ENCODE peak calls at places on chromosomes 11 and 22, in ten cellular contexts. E, W, I, L, G, B, N, F, X and K are unnamed samples.

GRCh38 chr11:44776840-44777536 is 50.2 kb downstream of the TSPAN18 start:
- DNase-seq in E (no peak), W (no peak), I (no peak), L (no peak), G (no peak), B (no peak), N (no peak), F (peak), X (no peak), K (no peak)

GRCh38 chr22:41437198-41437597 is 9.4 kb downstream of the TOB2 start:
- DNase-seq in E (no peak), W (no peak), I (no peak), L (no peak), G (no peak), B (no peak), N (no peak), F (no peak), X (no peak), K (no peak)

GRCh38 chr11:86099727-86100320 is 30.9 kb upstream of the PICALM start:
- DNase-seq in E (no peak), W (peak), I (no peak), L (no peak), G (no peak), B (no peak), N (peak), F (no peak), X (no peak), K (peak)

GRCh38 chr22:22037740-22038139 is 55.2 kb upstream of the TOP3B start:
- DNase-seq in E (no peak), W (no peak), I (no peak), L (no peak), G (peak), B (no peak), N (no peak), F (no peak), X (no peak), K (no peak)

GRCh38 chr11:111935331-111936044 is 1.7 kb upstream of the DIXDC1 start:
- DNase-seq in E (peak), W (no peak), I (no peak), L (no peak), G (no peak), B (no peak), N (peak), F (peak), X (no peak), K (no peak)

GRCh38 chr11:130655308-130655707 is 206.9 kb downstream of the ADAMTS15 start:
- DNase-seq in E (no peak), W (no peak), I (no peak), L (no peak), G (no peak), B (no peak), N (no peak), F (no peak), X (no peak), K (no peak)

GRCh38 chr22:27990879-27991278 is 71.8 kb upstream of the PITPNB start:
- DNase-seq in E (peak), W (peak), I (no peak), L (peak), G (peak), B (peak), N (peak), F (peak), X (peak), K (peak)

GRCh38 chr22:42967933-42968332 is 47.0 kb downstream of the PACSIN2 start:
- DNase-seq in E (no peak), W (peak), I (no peak), L (no peak), G (no peak), B (no peak), N (no peak), F (peak), X (no peak), K (peak)

GRCh38 chr11:61054513-61054912 is 47.8 kb upstream of the CD5 start:
- DNase-seq in E (no peak), W (no peak), I (no peak), L (no peak), G (no peak), B (no peak), N (no peak), F (no peak), X (no peak), K (no peak)

GRCh38 chr11:79661373-79661772 is 220.5 kb upstream of the TENM4 start:
- DNase-seq in E (no peak), W (no peak), I (no peak), L (no peak), G (no peak), B (no peak), N (no peak), F (no peak), X (no peak), K (no peak)

GRCh38 chr11:59777104-59777503 is 21.9 kb downstream of the STX3 start:
- DNase-seq in E (no peak), W (no peak), I (no peak), L (no peak), G (no peak), B (no peak), N (no peak), F (no peak), X (no peak), K (no peak)

GRCh38 chr11:83158965-83159900 is 2.3 kb downstream of the PCF11 start:
- DNase-seq in E (no peak), W (no peak), I (no peak), L (no peak), G (no peak), B (no peak), N (no peak), F (no peak), X (no peak), K (no peak)

GRCh38 chr22:20567371-20567847 is 60.0 kb downstream of the MED15 start:
- DNase-seq in E (no peak), W (no peak), I (no peak), L (no peak), G (peak), B (no peak), N (no peak), F (no peak), X (no peak), K (no peak)

GRCh38 chr11:62689421-62690183 is at the start of gene LRRN4CL:
- DNase-seq in E (no peak), W (peak), I (no peak), L (no peak), G (peak), B (no peak), N (no peak), F (no peak), X (no peak), K (peak)

GRCh38 chr22:41417622-41418390 is 28.8 kb downstream of the TOB2 start:
- DNase-seq in E (no peak), W (peak), I (no peak), L (no peak), G (peak), B (no peak), N (no peak), F (no peak), X (no peak), K (peak)